ENCODE peak calls at places on chromosomes 13 and 19, in nine cellular contexts. H is upper lobe of right lung; E is stimulated activated naive CD4-positive, alpha-beta T cell; M is fibroblast of the aortic adventitia; I is Ammon's horn; C is stimulated activated CD4-positive, alpha-beta T cell treated with anti-CD3 and anti-CD28 coated beads, Interleukin-1b, Interleukin-23, amount 100 ng/mL, for 24 hours; D is retinal pigment epithelial cell; Z is CD8-positive, alpha-beta memory T cell; O is ELF-1. Y is an unnamed sample.

GRCh38 chr13:26707122-26708006 is 53.2 kb downstream of the GPR12 start:
- DNase-seq in O (peak), C (no peak), Z (peak), E (peak), I (peak), D (no peak), H (no peak), M (peak), Y (peak)

GRCh38 chr13:77448689-77449088 is 86.8 kb upstream of the SCEL start:
- DNase-seq in M (no peak), H (no peak), O (peak), D (no peak), Z (no peak), E (no peak), C (no peak), I (peak), Y (no peak)

GRCh38 chr19:47125669-47125938 is 5.0 kb upstream of the SAE1 start:
- DNase-seq in H (no peak), O (no peak), D (no peak), C (no peak), M (no peak), Z (no peak), I (no peak), E (no peak), Y (no peak)

GRCh38 chr13:23044906-23045305 is 135.9 kb upstream of the SGCG start:
- DNase-seq in O (no peak), Z (no peak), C (no peak), D (no peak), M (no peak), E (no peak), I (no peak), H (no peak), Y (no peak)

GRCh38 chr13:66895780-66896179 is 334.4 kb downstream of the PCDH9 start:
- DNase-seq in O (no peak), Z (no peak), H (no peak), I (no peak), C (no peak), D (no peak), E (no peak), M (no peak), Y (no peak)

GRCh38 chr19:6271251-6271650 is 8.5 kb downstream of the MLLT1 start:
- DNase-seq in E (no peak), C (no peak), O (peak), H (no peak), Z (no peak), D (no peak), M (no peak), I (no peak), Y (no peak)

GRCh38 chr19:3471954-3472655 is 8.2 kb downstream of the SMIM24 start:
- DNase-seq in D (no peak), H (peak), Z (peak), O (no peak), M (no peak), C (peak), E (peak), I (no peak), Y (no peak)

GRCh38 chr13:104683789-104684188 is 1617.6 kb upstream of the SLC10A2 start:
- DNase-seq in I (no peak), D (no peak), C (no peak), M (no peak), O (no peak), E (no peak), H (no peak), Z (no peak), Y (no peak)

GRCh38 chr19:6888967-6889366 is 1.6 kb downstream of the ADGRE1 start:
- DNase-seq in O (no peak), H (no peak), M (no peak), I (no peak), E (no peak), C (no peak), Z (no peak), D (no peak), Y (no peak)

GRCh38 chr13:105960326-105960725 is 575.1 kb downstream of the EFNB2 start:
- DNase-seq in H (no peak), I (peak), C (no peak), E (no peak), M (no peak), D (no peak), Z (no peak), O (no peak), Y (no peak)

GRCh38 chr19:41478171-41478570 is 35.2 kb downstream of the ERICH4 start:
- DNase-seq in H (no peak), O (no peak), Z (no peak), C (no peak), I (no peak), D (no peak), M (no peak), E (no peak), Y (no peak)

GRCh38 chr13:98960331-98961203 is 17.3 kb downstream of the DOCK9 start:
- DNase-seq in E (no peak), M (no peak), I (no peak), C (no peak), O (no peak), H (no peak), Z (no peak), D (no peak), Y (no peak)

GRCh38 chr13:26075498-26075897 is 23.7 kb upstream of the SHISA2 start:
- DNase-seq in O (peak), M (no peak), C (no peak), E (no peak), H (no peak), Z (no peak), I (no peak), D (no peak), Y (no peak)

GRCh38 chr19:48812094-48812929 is 1.5 kb upstream of the BCAT2 start:
- DNase-seq in I (peak), H (peak), O (peak), Z (peak), C (no peak), M (peak), D (no peak), E (no peak), Y (no peak)

GRCh38 chr13:50691176-50691681 is 152.3 kb downstream of the DLEU7 start:
- DNase-seq in D (no peak), M (peak), Z (no peak), O (no peak), I (no peak), C (no peak), E (no peak), H (no peak), Y (no peak)

GRCh38 chr13:99228737-99229691 is 28.4 kb downstream of the UBAC2 start:
- DNase-seq in I (no peak), M (peak), D (no peak), H (no peak), O (no peak), Z (no peak), C (no peak), E (no peak), Y (no peak)

GRCh38 chr19:53294786-53295441 is 27.4 kb upstream of the VN1R4 start:
- DNase-seq in C (no peak), H (no peak), I (no peak), M (no peak), D (no peak), E (no peak), Z (no peak), O (peak), Y (no peak)

GRCh38 chr19:57668635-57669034 is at the start of gene ZSCAN4:
- DNase-seq in H (no peak), Z (no peak), D (no peak), O (no peak), I (no peak), E (no peak), M (no peak), C (no peak), Y (no peak)

GRCh38 chr19:53555352-53555751 is 17.4 kb downstream of the ZNF331 start:
- DNase-seq in I (no peak), C (no peak), Z (no peak), D (no peak), E (no peak), O (no peak), M (no peak), H (no peak), Y (no peak)

GRCh38 chr13:93244141-93244917 is 17.7 kb downstream of the GPC6 start:
- DNase-seq in M (peak), C (no peak), O (peak), H (no peak), I (peak), D (no peak), Z (no peak), E (no peak), Y (no peak)

GRCh38 chr13:111281751-111282311 is 38.6 kb upstream of the TEX29 start:
- DNase-seq in Z (no peak), M (peak), E (no peak), C (no peak), D (no peak), H (no peak), O (no peak), I (peak), Y (no peak)

GRCh38 chr13:67330149-67330548 is 100.0 kb upstream of the PCDH9 start:
- DNase-seq in H (no peak), M (no peak), O (no peak), I (no peak), C (no peak), D (no peak), Z (no peak), E (no peak), Y (no peak)

GRCh38 chr19:47507924-47508553 is 6.8 kb downstream of the NAPA start:
- DNase-seq in H (no peak), I (peak), M (no peak), E (no peak), D (no peak), O (no peak), Z (no peak), C (no peak), Y (no peak)

Y was measured in central memory CD8-positive, alpha-beta T cell.